ENCODE peak calls at places on chromosomes 2 and 18, in six cellular contexts. T is CD8-positive, alpha-beta memory T cell; F is KG1; R is BE2C; G is stimulated activated CD8-positive, alpha-beta memory T cell treated with anti-CD3 and anti-CD28 coated beads, Interleukin-15, amount 100 ng/mL, for 24 hours; S is HCT116. L is an unnamed sample.

GRCh38 chr2:215542690-215543089 is 106.8 kb upstream of the FN1 start:
- DNase-seq in S (no peak), G (no peak), F (no peak), T (no peak), R (no peak), L (no peak)

GRCh38 chr2:175180701-175181103 is 808 bp downstream of the ATP5MC3 start:
- DNase-seq in G (peak; percentile 17), R (peak; percentile 10), S (no peak), F (peak; percentile 41), T (peak; percentile 24), L (no peak)

GRCh38 chr18:50127516-50128229 is 67.3 kb downstream of the MYO5B start:
- DNase-seq in F (no peak), T (no peak), R (no peak), G (no peak), S (peak; percentile 35), L (no peak)

GRCh38 chr18:23182606-23183005 is 47.3 kb downstream of the CABLES1 start:
- DNase-seq in T (no peak), R (no peak), F (no peak), G (no peak), S (no peak), L (no peak)

GRCh38 chr2:227939271-227940027 is 68.0 kb downstream of the DAW1 start:
- DNase-seq in S (peak; percentile 60), G (no peak), R (peak; percentile 20), T (no peak), F (no peak), L (peak; percentile 54)

GRCh38 chr2:58516695-58517094 is 275.6 kb upstream of the FANCL start:
- DNase-seq in F (no peak), T (no peak), G (no peak), R (no peak), S (no peak), L (no peak)

GRCh38 chr2:29182920-29183319 is 67.7 kb downstream of the CLIP4 start:
- DNase-seq in G (no peak), S (no peak), F (no peak), T (no peak), R (no peak), L (no peak)

GRCh38 chr2:200329798-200330197 is 23.3 kb downstream of the SPATS2L start:
- DNase-seq in T (no peak), R (no peak), S (no peak), F (no peak), G (no peak), L (no peak)

GRCh38 chr2:74502720-74503505 is 3.5 kb upstream of the LBX2 start:
- DNase-seq in T (no peak), G (no peak), F (no peak), R (no peak), S (peak; percentile 57), L (no peak)

GRCh38 chr2:120958623-120959366 is 223.1 kb downstream of the GLI2 start:
- DNase-seq in F (no peak), R (peak; percentile 41), G (no peak), S (no peak), T (no peak), L (peak; percentile 39)

GRCh38 chr2:84338069-84338468 is 121.0 kb downstream of the SUCLG1 start:
- DNase-seq in F (no peak), T (no peak), S (no peak), R (no peak), G (no peak), L (no peak)

GRCh38 chr2:105569616-105570015 is 170.8 kb upstream of the FHL2 start:
- DNase-seq in G (no peak), F (no peak), R (no peak), S (no peak), T (no peak), L (no peak)

GRCh38 chr2:143192085-143192484 is 62.9 kb downstream of the ARHGAP15 start:
- DNase-seq in G (no peak), S (no peak), R (no peak), T (no peak), F (no peak), L (no peak)

GRCh38 chr2:6771539-6772365 is 94.0 kb downstream of the CMPK2 start:
- DNase-seq in S (no peak), F (no peak), T (no peak), G (no peak), R (no peak), L (no peak)

GRCh38 chr2:224195954-224196571 is 157.0 kb upstream of the SERPINE2 start:
- DNase-seq in F (no peak), G (no peak), R (no peak), S (no peak), T (no peak), L (no peak)

GRCh38 chr2:43877782-43878464 is 39.2 kb downstream of the ABCG8 start:
- DNase-seq in G (peak; percentile 35), S (peak; percentile 23), T (peak; percentile 31), F (peak; percentile 24), R (peak; percentile 76), L (peak; percentile 57)

GRCh38 chr2:55159037-55159651 is 72.9 kb downstream of the CLHC1 start:
- DNase-seq in G (no peak), R (no peak), S (no peak), T (no peak), F (no peak), L (no peak)

GRCh38 chr2:148552675-148553331 is 91.7 kb upstream of the EPC2 start:
- DNase-seq in G (no peak), F (peak; percentile 43), T (no peak), R (no peak), S (no peak), L (no peak)

GRCh38 chr2:196823750-196824149 is 14.6 kb upstream of the C2orf66 start:
- DNase-seq in S (no peak), G (no peak), F (no peak), R (no peak), T (no peak), L (no peak)

GRCh38 chr18:79512461-79513380 is 117.0 kb downstream of the NFATC1 start:
- DNase-seq in S (no peak), R (no peak), F (no peak), G (no peak), T (no peak), L (no peak)

GRCh38 chr18:71442830-71443229 is 1101.3 kb downstream of the CBLN2 start:
- DNase-seq in R (peak; percentile 21), S (no peak), T (no peak), G (no peak), F (no peak), L (no peak)

GRCh38 chr2:51919395-51919794 is 887.5 kb upstream of the NRXN1 start:
- DNase-seq in F (no peak), S (no peak), T (no peak), G (no peak), R (no peak), L (no peak)

GRCh38 chr18:812123-812672 is at the start of gene YES1:
- DNase-seq in S (peak; percentile 35), R (peak; percentile 50), T (peak; percentile 74), G (peak; percentile 50), F (peak; percentile 66), L (no peak)

GRCh38 chr2:78592547-78592946 is 433.0 kb upstream of the REG3G start:
- DNase-seq in S (no peak), F (no peak), G (no peak), T (no peak), R (no peak), L (no peak)

GRCh38 chr2:241485172-241485911 is 23.0 kb downstream of the STK25 start:
- DNase-seq in S (no peak), T (no peak), R (no peak), F (no peak), G (no peak), L (no peak)

GRCh38 chr2:40192864-40193669 is 258.8 kb downstream of the SLC8A1 start:
- DNase-seq in R (no peak), T (no peak), G (no peak), S (no peak), F (no peak), L (no peak)

GRCh38 chr18:22684268-22684667 is 248.9 kb upstream of the RBBP8 start:
- DNase-seq in F (no peak), T (no peak), G (no peak), S (no peak), R (no peak), L (no peak)

GRCh38 chr2:66596229-66596628 is 161.3 kb downstream of the MEIS1 start:
- DNase-seq in R (no peak), T (no peak), G (no peak), S (no peak), F (no peak), L (no peak)

GRCh38 chr2:74441690-74442482 is at the start of gene RTKN:
- DNase-seq in T (peak; percentile 24), R (no peak), G (no peak), S (peak; percentile 82), F (no peak), L (no peak)

GRCh38 chr2:217792611-217793527 is 209.9 kb downstream of the TNS1 start:
- DNase-seq in G (no peak), R (no peak), T (no peak), F (no peak), S (no peak), L (no peak)

L was measured in NT2/D1.